ENCODE peak calls at places on chromosomes 7 and 10, in four cellular contexts. Z is KBM-7, E is choroid plexus epithelial cell, I is Peyer's patch. K is an unnamed sample.

GRCh38 chr10:6025683-6026225 is 36.4 kb downstream of the IL2RA start:
- DNase-seq in Z (no peak), E (no peak), I (no peak), K (no peak)

GRCh38 chr7:121459148-121459547 is 63.0 kb upstream of the FAM3C start:
- DNase-seq in I (no peak), Z (no peak), E (no peak), K (no peak)

GRCh38 chr7:140298213-140298612 is 100.1 kb downstream of the SLC37A3 start:
- DNase-seq in E (no peak), Z (no peak), I (no peak), K (no peak)

GRCh38 chr10:6100370-6100769 is 11.5 kb downstream of the RBM17 start:
- DNase-seq in I (no peak), E (no peak), Z (no peak), K (no peak)

GRCh38 chr10:131310904-131311660 is 439 bp downstream of the TCERG1L start:
- DNase-seq in E (no peak), I (no peak), Z (no peak), K (no peak)

GRCh38 chr10:23343591-23344225 is 889 bp downstream of the C10orf67 start:
- DNase-seq in E (peak), I (no peak), Z (no peak), K (no peak)

GRCh38 chr7:150367677-150368097 is 935 bp upstream of the REPIN1 start:
- DNase-seq in Z (no peak), E (no peak), I (no peak), K (no peak)

GRCh38 chr10:49518982-49519578 is 19.8 kb downstream of the ERCC6 start:
- DNase-seq in Z (peak), E (peak), I (no peak), K (peak)

GRCh38 chr7:155995183-155995612 is 182.9 kb upstream of the SHH start:
- DNase-seq in I (no peak), E (no peak), Z (no peak), K (no peak)

GRCh38 chr7:84492565-84493034 is 298.0 kb upstream of the SEMA3A start:
- DNase-seq in I (no peak), E (peak), Z (no peak), K (no peak)

GRCh38 chr7:103718482-103719415 is 270.7 kb downstream of the RELN start:
- DNase-seq in Z (no peak), E (peak), I (no peak), K (no peak)

K was measured in NAMALWA.